ENCODE peak calls at places on chromosomes 11 and 22, in nine cellular contexts. X is epithelial cell of esophagus, U is psoas muscle, P is heart right ventricle, Q is cardiac muscle cell, Z is foreskin fibroblast, W is PC-9, A is coronary artery, J is PC-3. L is an unnamed sample.

GRCh38 chr11:19336331-19336730 is 95.6 kb upstream of the E2F8 start:
- DNase-seq in X (no peak), U (no peak), P (no peak), Q (no peak), Z (no peak), W (no peak), A (no peak), J (no peak), L (no peak)

GRCh38 chr11:134436781-134437180 is 24.7 kb upstream of the B3GAT1 start:
- DNase-seq in X (no peak), U (no peak), P (no peak), Q (no peak), Z (no peak), W (no peak), A (no peak), J (no peak), L (no peak)

GRCh38 chr11:64754919-64755662 is 4.7 kb downstream of the PYGM start:
- DNase-seq in X (no peak), U (peak), P (no peak), Q (no peak), Z (no peak), W (no peak), A (no peak), J (no peak), L (no peak)

GRCh38 chr11:14972581-14973490 is 685 bp upstream of the CALCA start:
- DNase-seq in X (no peak), U (no peak), P (no peak), Q (no peak), Z (peak), W (no peak), A (no peak), J (no peak), L (no peak)

GRCh38 chr22:43774318-43774717 is 37.8 kb downstream of the EFCAB6 start:
- DNase-seq in X (no peak), U (no peak), P (no peak), Q (no peak), Z (no peak), W (peak), A (no peak), J (no peak), L (no peak)

GRCh38 chr22:43994416-43994815 is 29.7 kb upstream of the PARVB start:
- DNase-seq in X (no peak), U (no peak), P (no peak), Q (no peak), Z (no peak), W (no peak), A (no peak), J (no peak), L (no peak)

GRCh38 chr11:6682591-6682935 is 577 bp downstream of the MRPL17 start:
- DNase-seq in X (no peak), U (no peak), P (no peak), Q (no peak), Z (no peak), W (no peak), A (no peak), J (no peak), L (no peak)

GRCh38 chr11:122202951-122203456 is 87.0 kb upstream of the BLID start:
- DNase-seq in X (peak), U (peak), P (peak), Q (peak), Z (peak), W (no peak), A (peak), J (peak), L (peak)

GRCh38 chr22:50245214-50246072 is 620 bp upstream of the TUBGCP6 start:
- DNase-seq in X (peak), U (no peak), P (no peak), Q (no peak), Z (peak), W (peak), A (no peak), J (no peak), L (no peak)

GRCh38 chr22:17706451-17706900 is 67.8 kb downstream of the BID start:
- DNase-seq in X (peak), U (no peak), P (no peak), Q (no peak), Z (peak), W (peak), A (no peak), J (peak), L (peak)

GRCh38 chr11:59668188-59668949 is 468 bp downstream of the PATL1 start:
- DNase-seq in X (peak), U (peak), P (peak), Q (peak), Z (peak), W (peak), A (peak), J (peak), L (peak)

GRCh38 chr22:43726296-43726695 is 85.8 kb downstream of the EFCAB6 start:
- DNase-seq in X (no peak), U (no peak), P (no peak), Q (no peak), Z (peak), W (no peak), A (no peak), J (no peak), L (no peak)

GRCh38 chr22:19760652-19761002 is at the start of gene TBX1:
- DNase-seq in X (no peak), U (no peak), P (no peak), Q (no peak), Z (peak), W (no peak), A (no peak), J (peak), L (no peak)

GRCh38 chr22:37098976-37099577 is 10.4 kb downstream of the TMPRSS6 start:
- DNase-seq in X (no peak), U (no peak), P (no peak), Q (no peak), Z (no peak), W (no peak), A (no peak), J (no peak), L (no peak)

GRCh38 chr11:66789097-66789890 is 53.9 kb upstream of the RCE1 start:
- DNase-seq in X (no peak), U (no peak), P (no peak), Q (no peak), Z (peak), W (peak), A (no peak), J (peak), L (no peak)

GRCh38 chr11:14891143-14892035 is 642 bp downstream of the CYP2R1 start:
- DNase-seq in X (peak), U (peak), P (peak), Q (peak), Z (peak), W (peak), A (peak), J (peak), L (peak)

GRCh38 chr11:48116843-48117242 is 99.8 kb upstream of the OR4B1 start:
- DNase-seq in X (peak), U (no peak), P (no peak), Q (no peak), Z (peak), W (no peak), A (no peak), J (no peak), L (no peak)

GRCh38 chr11:10937416-10937815 is 79.6 kb upstream of the ZBED5 start:
- DNase-seq in X (no peak), U (no peak), P (no peak), Q (no peak), Z (no peak), W (no peak), A (no peak), J (no peak), L (no peak)

GRCh38 chr11:126697937-126698336 is 302.6 kb downstream of the KIRREL3 start:
- DNase-seq in X (no peak), U (no peak), P (no peak), Q (no peak), Z (no peak), W (no peak), A (no peak), J (no peak), L (no peak)

GRCh38 chr11:17597770-17598169 is 50.7 kb downstream of the OTOG start:
- DNase-seq in X (no peak), U (no peak), P (no peak), Q (no peak), Z (no peak), W (no peak), A (no peak), J (no peak), L (no peak)

GRCh38 chr11:87447606-87448005 is 409.9 kb downstream of the TMEM135 start:
- DNase-seq in X (no peak), U (no peak), P (no peak), Q (no peak), Z (no peak), W (no peak), A (no peak), J (no peak), L (no peak)

GRCh38 chr22:41197808-41198585 is 7.1 kb upstream of the L3MBTL2 start:
- DNase-seq in X (peak), U (no peak), P (peak), Q (peak), Z (peak), W (peak), A (no peak), J (peak), L (no peak)

GRCh38 chr22:27507935-27508504 is 293.5 kb downstream of the MN1 start:
- DNase-seq in X (peak), U (no peak), P (no peak), Q (no peak), Z (peak), W (no peak), A (no peak), J (peak), L (no peak)

GRCh38 chr11:111387318-111387863 is 8.3 kb upstream of the POU2AF1 start:
- DNase-seq in X (no peak), U (peak), P (peak), Q (no peak), Z (no peak), W (no peak), A (no peak), J (no peak), L (no peak)

GRCh38 chr22:34946339-34946985 is 119.5 kb upstream of the ISX start:
- DNase-seq in X (no peak), U (no peak), P (no peak), Q (no peak), Z (no peak), W (no peak), A (no peak), J (no peak), L (no peak)

GRCh38 chr22:34950480-34950879 is 115.5 kb upstream of the ISX start:
- DNase-seq in X (no peak), U (no peak), P (no peak), Q (peak), Z (no peak), W (no peak), A (no peak), J (no peak), L (no peak)

DNA sequence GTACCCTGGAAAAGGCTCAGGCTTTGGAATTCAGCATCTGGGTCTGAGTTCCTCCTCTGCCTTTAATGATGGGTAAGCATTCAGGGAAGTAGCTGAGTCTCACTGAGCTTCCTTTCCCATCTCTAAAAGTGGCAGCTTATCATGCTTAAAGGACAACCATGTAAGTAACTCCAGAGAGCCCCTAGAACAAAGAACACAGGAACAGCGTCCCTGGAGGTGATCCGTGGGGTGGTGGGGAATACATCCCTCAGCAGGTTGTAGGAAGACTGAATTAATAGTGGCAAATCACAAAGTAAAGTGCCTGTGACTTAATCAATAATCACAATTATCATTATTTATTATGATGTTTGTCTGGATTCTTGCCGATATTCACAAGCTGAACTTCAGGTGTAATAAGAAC is 114.7 kb upstream of the ISX start:
- DNase-seq in X (no peak), U (no peak), P (no peak), Q (no peak), Z (no peak), W (no peak), A (no peak), J (no peak), L (no peak)
- TF ChIP-seq CTCF in X (no peak), U (no peak), P (no peak), Q (no peak), Z (no peak), W (no peak), A (no peak), J (no peak), L (no peak)

GRCh38 chr11:13061294-13061990 is 52.3 kb downstream of the RASSF10 start:
- DNase-seq in X (no peak), U (no peak), P (no peak), Q (no peak), Z (no peak), W (no peak), A (no peak), J (no peak), L (no peak)
- H3K4me3 ChIP-seq in X (no peak), U (no peak), P (no peak), Q (no peak), Z (no peak), W (no peak), A (no peak), J (no peak), L (no peak)

GRCh38 chr11:116838321-116839084 is 1.1 kb upstream of the APOA1 start:
- DNase-seq in X (no peak), U (no peak), P (no peak), Q (no peak), Z (no peak), W (no peak), A (no peak), J (no peak), L (no peak)

GRCh38 chr11:116840746-116841296 is 3.4 kb upstream of the APOA1 start:
- DNase-seq in X (no peak), U (no peak), P (no peak), Q (no peak), Z (no peak), W (no peak), A (no peak), J (no peak), L (no peak)

GRCh38 chr11:116842117-116842516 is 4.7 kb upstream of the APOA1 start:
- DNase-seq in X (no peak), U (no peak), P (no peak), Q (no peak), Z (no peak), W (no peak), A (no peak), J (no peak), L (no peak)

GRCh38 chr11:116842909-116843308 is 5.5 kb upstream of the APOA1 start:
- DNase-seq in X (no peak), U (no peak), P (no peak), Q (no peak), Z (no peak), W (no peak), A (peak), J (no peak), L (no peak)

DNA sequence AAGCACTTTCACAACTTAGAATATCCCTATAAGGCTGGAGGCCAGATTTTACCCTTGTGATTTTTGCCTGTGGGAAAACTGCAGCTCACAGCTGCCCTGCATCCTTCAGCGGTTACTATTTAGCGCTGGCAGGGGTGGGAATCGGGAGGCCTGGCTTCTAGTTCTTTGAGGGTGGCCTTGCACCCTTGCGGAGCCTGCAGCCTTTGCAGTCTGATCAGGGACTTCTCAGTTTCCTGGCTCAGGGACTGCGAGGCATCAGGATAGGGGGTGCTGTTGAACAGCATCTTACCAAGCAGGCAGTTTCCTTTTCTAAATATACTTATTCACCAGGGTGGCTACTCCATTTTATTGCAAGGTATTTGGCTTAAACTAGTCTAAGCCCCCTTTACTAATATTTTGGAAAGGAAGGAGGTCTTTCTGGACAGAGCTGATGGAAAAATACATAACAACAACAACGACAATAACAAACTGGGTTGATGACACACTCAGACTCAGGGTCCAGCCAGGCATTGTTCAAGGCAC is 2.9 kb upstream of the APOA1 start:
- DNase-seq in X (no peak), U (no peak), P (no peak), Q (peak), Z (peak), W (no peak), A (no peak), J (no peak), L (no peak)
- TF ChIP-seq CTCF in X (no peak), U (no peak), P (no peak), Q (peak), Z (peak), W (no peak), A (no peak), J (peak), L (peak)

GRCh38 chr11:95542868-95543551 is 246.6 kb downstream of the FAM76B start:
- DNase-seq in X (no peak), U (no peak), P (no peak), Q (no peak), Z (no peak), W (no peak), A (no peak), J (no peak), L (no peak)

GRCh38 chr11:95547186-95547585 is 242.4 kb downstream of the FAM76B start:
- DNase-seq in X (peak), U (no peak), P (no peak), Q (no peak), Z (peak), W (no peak), A (no peak), J (no peak), L (no peak)

GRCh38 chr11:95545116-95545875 is 244.3 kb downstream of the FAM76B start:
- DNase-seq in X (no peak), U (no peak), P (no peak), Q (no peak), Z (no peak), W (no peak), A (no peak), J (no peak), L (no peak)

GRCh38 chr11:95544095-95544795 is 245.3 kb downstream of the FAM76B start:
- DNase-seq in X (peak), U (no peak), P (no peak), Q (no peak), Z (peak), W (no peak), A (no peak), J (peak), L (peak)

DNA sequence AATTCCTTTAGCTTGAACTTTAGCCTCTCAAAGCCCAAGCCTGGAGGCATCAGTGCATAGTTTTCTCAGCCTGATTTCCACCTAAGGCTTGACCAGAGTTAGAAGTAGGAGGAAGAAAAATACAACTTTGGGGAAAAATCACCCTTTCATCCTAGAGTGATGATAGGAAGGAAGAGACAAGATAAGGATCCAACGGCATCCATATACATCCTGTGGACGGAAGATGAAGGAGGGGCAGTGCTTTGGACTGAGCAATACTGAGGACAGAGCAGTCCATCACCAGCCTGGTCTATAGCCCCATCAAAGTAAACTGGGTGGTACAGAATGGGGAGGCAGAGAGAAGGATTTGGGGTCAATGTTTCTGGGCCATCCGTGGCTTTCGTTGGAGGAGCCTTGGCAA is 247.9 kb downstream of the FAM76B start:
- DNase-seq in X (no peak), U (no peak), P (no peak), Q (no peak), Z (no peak), W (no peak), A (no peak), J (no peak), L (no peak)
- H3K4me3 ChIP-seq in X (no peak), U (no peak), P (no peak), Q (no peak), Z (no peak), W (no peak), A (no peak), J (no peak), L (no peak)

GRCh38 chr11:1917523-1918435 is 1.7 kb upstream of the TNNT3 start:
- DNase-seq in X (no peak), U (peak), P (peak), Q (no peak), Z (no peak), W (no peak), A (no peak), J (no peak), L (no peak)
- TF ChIP-seq CTCF in X (peak), U (peak), P (peak), Q (peak), Z (no peak), W (peak), A (no peak), J (peak), L (peak)

GRCh38 chr22:26479043-26479791 is 4.4 kb downstream of the HPS4 start:
- DNase-seq in X (no peak), U (no peak), P (no peak), Q (no peak), Z (no peak), W (no peak), A (no peak), J (no peak), L (no peak)
- H3K4me3 ChIP-seq in X (peak), U (peak), P (peak), Q (no peak), Z (no peak), W (no peak), A (peak), J (peak), L (no peak)

GRCh38 chr22:24209016-24209415 is 27.7 kb downstream of the SUSD2 start:
- DNase-seq in X (no peak), U (no peak), P (no peak), Q (no peak), Z (peak), W (no peak), A (no peak), J (no peak), L (no peak)

GRCh38 chr22:24208012-24208749 is 26.9 kb downstream of the SUSD2 start:
- DNase-seq in X (peak), U (no peak), P (no peak), Q (no peak), Z (peak), W (peak), A (no peak), J (peak), L (peak)

GRCh38 chr22:24207264-24208011 is 26.2 kb downstream of the SUSD2 start:
- DNase-seq in X (no peak), U (no peak), P (no peak), Q (no peak), Z (peak), W (no peak), A (no peak), J (no peak), L (no peak)

GRCh38 chr22:24201681-24202590 is 20.6 kb downstream of the SUSD2 start:
- DNase-seq in X (peak), U (no peak), P (no peak), Q (no peak), Z (peak), W (peak), A (no peak), J (peak), L (peak)

DNA sequence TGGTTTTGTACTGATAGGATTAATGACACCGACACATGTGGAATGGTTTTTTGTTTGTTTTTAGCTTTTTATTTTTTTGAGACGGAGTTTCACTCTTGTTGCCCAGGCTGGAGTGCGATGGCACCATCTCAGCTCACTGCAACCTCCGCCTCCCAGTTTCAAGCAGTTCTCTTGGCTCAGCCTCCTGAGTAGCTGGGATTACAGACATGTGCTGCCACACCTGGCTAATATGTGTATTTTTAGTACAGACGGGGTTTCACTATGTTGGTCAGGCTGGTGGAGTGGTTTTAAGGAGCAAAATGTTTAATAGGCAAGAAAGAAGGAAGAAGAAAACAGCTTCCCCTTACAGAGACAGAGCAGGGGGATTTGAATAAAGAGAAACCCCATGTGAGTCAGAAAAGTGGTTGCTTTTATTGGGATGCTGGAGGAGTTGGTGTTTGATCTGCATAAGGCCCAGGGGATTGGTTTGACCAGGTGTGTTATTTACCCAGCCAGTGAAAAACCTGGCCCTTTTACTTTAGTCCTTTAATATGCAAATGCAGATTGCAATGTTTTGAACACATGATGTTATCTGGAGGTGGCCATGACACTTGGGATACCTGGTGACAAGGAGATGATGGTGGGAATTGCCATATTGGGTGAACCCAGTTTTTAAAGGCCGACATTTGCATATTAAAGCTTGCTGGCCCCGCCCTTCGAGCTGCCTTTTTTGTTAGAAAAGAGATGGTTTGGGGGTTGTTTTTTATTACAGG is 24.3 kb downstream of the SUSD2 start:
- DNase-seq in X (no peak), U (no peak), P (no peak), Q (no peak), Z (no peak), W (peak), A (no peak), J (peak), L (no peak)
- TF ChIP-seq CTCF in X (peak), U (no peak), P (no peak), Q (no peak), Z (no peak), W (no peak), A (no peak), J (peak), L (no peak)